ENCODE peak calls at places on chromosomes 11 and 22, in eight cellular contexts. B is stomach, N is HepG2, W is GM12878, J is H1, Y is upper lobe of left lung, G is transverse colon, A is SK-N-SH. S is an unnamed sample.

GRCh38 chr22:45212992-45213751 is 27.5 kb downstream of the KIAA0930 start:
- DNase-seq in B (no peak), N (no peak), W (no peak), J (no peak), Y (peak; percentile 50), G (peak; percentile 27), A (peak; percentile 59), S (no peak)

GRCh38 chr11:1199689-1200610 is 22.9 kb upstream of the MUC5B start:
- DNase-seq in B (peak; percentile 40), N (no peak), W (no peak), J (no peak), Y (no peak), G (peak; percentile 30), A (peak; percentile 67), S (peak; percentile 75)

GRCh38 chr11:33544593-33545373 is 155.8 kb downstream of the C11orf91 start:
- DNase-seq in B (no peak), N (no peak), W (no peak), J (no peak), Y (no peak), G (no peak), A (no peak), S (no peak)

GRCh38 chr11:26626346-26626745 is 54.3 kb upstream of the MUC15 start:
- DNase-seq in B (no peak), N (no peak), W (no peak), J (no peak), Y (no peak), G (no peak), A (no peak), S (no peak)

GRCh38 chr11:111976614-111977140 is 39.5 kb downstream of the DIXDC1 start:
- DNase-seq in B (no peak), N (no peak), W (no peak), J (peak; percentile 73), Y (no peak), G (no peak), A (no peak), S (no peak)

GRCh38 chr11:126246636-126247035 is 22.1 kb downstream of the SRPRA start:
- DNase-seq in B (no peak), N (no peak), W (no peak), J (no peak), Y (no peak), G (no peak), A (no peak), S (no peak)

GRCh38 chr11:14308114-14308896 is 50.7 kb downstream of the RRAS2 start:
- DNase-seq in B (no peak), N (peak; percentile 50), W (no peak), J (no peak), Y (no peak), G (no peak), A (peak; percentile 32), S (no peak)

GRCh38 chr11:76763573-76764348 is 19.4 kb upstream of the TSKU start:
- DNase-seq in B (no peak), N (no peak), W (no peak), J (no peak), Y (peak; percentile 43), G (no peak), A (no peak), S (no peak)

GRCh38 chr11:75639752-75640151 is 29.1 kb downstream of the MAP6 start:
- DNase-seq in B (peak; percentile 66), N (no peak), W (peak; percentile 17), J (no peak), Y (peak; percentile 71), G (peak; percentile 50), A (peak; percentile 75), S (peak; percentile 70)

GRCh38 chr11:122340607-122341006 is 224.6 kb upstream of the BLID start:
- DNase-seq in B (no peak), N (no peak), W (no peak), J (no peak), Y (no peak), G (no peak), A (no peak), S (no peak)

GRCh38 chr22:18148508-18148965 is 1.4 kb upstream of the USP18 start:
- DNase-seq in B (no peak), N (peak; percentile 94), W (no peak), J (no peak), Y (no peak), G (no peak), A (no peak), S (no peak)

GRCh38 chr11:74770456-74770855 is 21.8 kb downstream of the RNF169 start:
- DNase-seq in B (no peak), N (no peak), W (no peak), J (no peak), Y (no peak), G (no peak), A (no peak), S (no peak)

GRCh38 chr11:110471315-110471714 is 41.6 kb downstream of the FDX1 start:
- DNase-seq in B (no peak), N (no peak), W (no peak), J (no peak), Y (no peak), G (no peak), A (no peak), S (no peak)

GRCh38 chr11:76629133-76629852 is 41.3 kb downstream of the LRRC32 start:
- DNase-seq in B (no peak), N (no peak), W (peak; percentile 38), J (no peak), Y (peak; percentile 69), G (peak; percentile 48), A (no peak), S (peak; percentile 78)

GRCh38 chr11:95453616-95454118 is 222.7 kb upstream of the SESN3 start:
- DNase-seq in B (peak; percentile 72), N (no peak), W (no peak), J (no peak), Y (peak; percentile 54), G (no peak), A (no peak), S (no peak)

GRCh38 chr11:7514099-7514725 is 413 bp downstream of the PPFIBP2 start:
- DNase-seq in B (no peak), N (no peak), W (no peak), J (no peak), Y (no peak), G (peak; percentile 54), A (no peak), S (no peak)

GRCh38 chr22:18994780-18995711 is 59.0 kb upstream of the PRODH start:
- DNase-seq in B (no peak), N (peak; percentile 89), W (no peak), J (peak; percentile 39), Y (no peak), G (no peak), A (no peak), S (no peak)

GRCh38 chr11:125359130-125359529 is 136.9 kb downstream of the FEZ1 start:
- DNase-seq in B (no peak), N (no peak), W (no peak), J (no peak), Y (no peak), G (no peak), A (no peak), S (no peak)

GRCh38 chr11:131943296-131943695 is 572.9 kb downstream of the NTM start:
- DNase-seq in B (no peak), N (no peak), W (no peak), J (no peak), Y (no peak), G (no peak), A (no peak), S (no peak)

GRCh38 chr11:131934006-131934405 is 563.6 kb downstream of the NTM start:
- DNase-seq in B (no peak), N (no peak), W (no peak), J (no peak), Y (no peak), G (no peak), A (no peak), S (no peak)

GRCh38 chr11:131932584-131933360 is 562.4 kb downstream of the NTM start:
- DNase-seq in B (no peak), N (no peak), W (no peak), J (no peak), Y (no peak), G (no peak), A (no peak), S (no peak)

GRCh38 chr11:131942878-131943277 is 572.5 kb downstream of the NTM start:
- DNase-seq in B (no peak), N (no peak), W (no peak), J (no peak), Y (no peak), G (no peak), A (no peak), S (no peak)

DNA sequence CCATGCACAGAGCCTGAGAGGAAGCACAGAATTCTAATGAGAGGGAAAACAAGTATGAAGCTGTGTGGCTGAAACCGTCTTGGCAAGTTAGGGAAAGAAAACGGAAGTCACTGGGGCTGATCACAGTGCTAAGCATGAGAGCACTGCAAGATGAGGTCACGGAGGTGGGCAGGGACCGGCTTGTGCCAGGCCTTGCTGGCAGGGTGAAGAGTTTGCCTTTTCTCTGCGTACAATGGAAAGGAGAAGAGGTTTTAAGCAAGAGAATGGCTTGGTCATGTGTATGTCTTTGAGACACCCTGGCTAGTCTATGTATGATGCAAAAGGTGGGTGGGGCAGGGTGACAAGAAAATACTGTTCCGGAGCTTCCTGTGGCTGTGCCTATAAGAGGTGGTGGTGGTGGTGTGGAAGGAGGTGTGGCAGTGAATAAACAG is 567.9 kb downstream of the NTM start:
- DNase-seq in B (no peak), N (no peak), W (peak; percentile 12), J (no peak), Y (peak; percentile 25), G (no peak), A (no peak), S (no peak)
- TF ChIP-seq EP300 in B (no peak), N (no peak), W (no peak), J (no peak), Y (no peak), G (no peak), A (no peak), S (no peak)

GRCh38 chr11:57324154-57324885 is 432 bp downstream of the TNKS1BP1 start:
- DNase-seq in B (peak; percentile 33), N (no peak), W (no peak), J (peak; percentile 83), Y (no peak), G (peak; percentile 49), A (peak; percentile 94), S (no peak)
- TF ChIP-seq POLR2AphosphoS5 in B (no peak), N (no peak), W (no peak), J (peak; percentile 78), Y (no peak), G (no peak), A (no peak), S (no peak)

GRCh38 chr22:40819741-40820140 is 595 bp upstream of the SLC25A17 start:
- DNase-seq in B (no peak), N (no peak), W (no peak), J (no peak), Y (no peak), G (no peak), A (peak; percentile 8), S (no peak)
- TF ChIP-seq EP300 in B (no peak), N (no peak), W (no peak), J (no peak), Y (no peak), G (no peak), A (no peak), S (no peak)

DNA sequence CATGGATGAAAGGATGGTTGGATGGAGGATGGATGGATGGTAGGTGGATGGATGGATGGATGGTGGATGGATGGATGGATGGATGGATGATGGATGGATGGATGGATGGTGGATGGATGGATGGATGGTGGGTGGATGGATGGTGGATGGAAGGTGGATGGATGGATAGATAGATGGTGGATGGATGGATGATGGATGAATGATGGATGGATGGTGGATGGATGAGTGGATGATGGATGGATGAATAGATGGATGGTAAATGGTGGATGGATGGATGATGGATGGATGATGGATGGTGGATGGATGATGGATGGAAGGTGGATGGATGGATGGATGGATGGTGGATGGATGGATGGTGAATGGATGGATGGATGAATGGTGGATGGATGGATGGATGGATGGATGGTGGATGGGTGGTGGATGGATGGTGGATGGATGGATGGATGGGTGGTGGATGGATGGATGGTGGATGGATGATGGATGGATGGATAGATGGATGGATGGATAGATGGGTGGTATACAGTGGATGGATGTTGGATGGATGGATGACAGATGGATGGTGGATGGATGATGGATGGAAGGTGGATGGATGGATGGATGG is 350.8 kb downstream of the BRD1 start:
- DNase-seq in B (no peak), N (no peak), W (no peak), J (no peak), Y (no peak), G (no peak), A (no peak), S (no peak)
- TF ChIP-seq POLR2AphosphoS5 in B (no peak), N (no peak), W (no peak), J (no peak), Y (no peak), G (no peak), A (no peak), S (no peak)